ENCODE peak calls at places on chromosome 17, in nine cellular contexts. C, J, G, T, H, F, U, L and A are unnamed samples.
A peak's percentile ranks its signal among the peaks of the same experiment; 100 is the strongest.

GRCh38 chr17:11240841-11241610 is at the start of gene SHISA6:
- DNase-seq in G (no peak), J (no peak), H (no peak), F (no peak), C (no peak), U (no peak), T (no peak), L (no peak), A (no peak)

GRCh38 chr17:31562447-31562846 is 171.0 kb downstream of the RAB11FIP4 start:
- DNase-seq in G (no peak), L (no peak), H (no peak), F (no peak), C (no peak), U (no peak), J (no peak), T (no peak), A (no peak)

GRCh38 chr17:31527606-31528005 is 136.1 kb downstream of the RAB11FIP4 start:
- DNase-seq in L (no peak), G (peak; percentile 55), J (no peak), F (no peak), U (no peak), C (no peak), T (no peak), H (no peak), A (no peak)

GRCh38 chr17:65797809-65798208 is 236.4 kb upstream of the AXIN2 start:
- DNase-seq in J (no peak), L (no peak), T (no peak), U (no peak), G (no peak), F (no peak), C (no peak), H (no peak), A (no peak)

GRCh38 chr17:17873450-17873991 is 36.7 kb upstream of the SREBF1 start:
- DNase-seq in G (no peak), L (no peak), C (no peak), J (no peak), F (no peak), H (no peak), U (no peak), T (peak; percentile 28), A (no peak)

GRCh38 chr17:65920996-65921395 is 270.9 kb downstream of the CEP112 start:
- DNase-seq in F (no peak), T (no peak), L (no peak), H (no peak), C (no peak), J (no peak), G (no peak), U (no peak), A (no peak)

GRCh38 chr17:81325057-81325973 is 30.2 kb upstream of the SLC38A10 start:
- DNase-seq in L (no peak), F (no peak), U (no peak), C (no peak), G (no peak), T (no peak), H (no peak), J (no peak), A (no peak)

GRCh38 chr17:82772026-82772425 is 20.2 kb downstream of the TBCD start:
- DNase-seq in T (no peak), G (peak; percentile 80), C (no peak), F (no peak), H (no peak), L (no peak), J (no peak), U (no peak), A (no peak)

GRCh38 chr17:34318474-34318873 is 761 bp upstream of the CCL8 start:
- DNase-seq in T (no peak), L (no peak), F (no peak), J (no peak), C (no peak), G (no peak), H (no peak), U (peak; percentile 67), A (no peak)

GRCh38 chr17:77233635-77234334 is 93.0 kb downstream of the SEC14L1 start:
- DNase-seq in L (peak; percentile 57), T (no peak), F (no peak), H (no peak), C (no peak), U (no peak), G (peak; percentile 89), J (no peak), A (peak; percentile 78)

GRCh38 chr17:16191604-16192003 is 23.7 kb downstream of the NCOR1 start:
- DNase-seq in G (no peak), F (no peak), H (no peak), C (no peak), U (no peak), T (no peak), L (no peak), J (no peak), A (no peak)

DNA sequence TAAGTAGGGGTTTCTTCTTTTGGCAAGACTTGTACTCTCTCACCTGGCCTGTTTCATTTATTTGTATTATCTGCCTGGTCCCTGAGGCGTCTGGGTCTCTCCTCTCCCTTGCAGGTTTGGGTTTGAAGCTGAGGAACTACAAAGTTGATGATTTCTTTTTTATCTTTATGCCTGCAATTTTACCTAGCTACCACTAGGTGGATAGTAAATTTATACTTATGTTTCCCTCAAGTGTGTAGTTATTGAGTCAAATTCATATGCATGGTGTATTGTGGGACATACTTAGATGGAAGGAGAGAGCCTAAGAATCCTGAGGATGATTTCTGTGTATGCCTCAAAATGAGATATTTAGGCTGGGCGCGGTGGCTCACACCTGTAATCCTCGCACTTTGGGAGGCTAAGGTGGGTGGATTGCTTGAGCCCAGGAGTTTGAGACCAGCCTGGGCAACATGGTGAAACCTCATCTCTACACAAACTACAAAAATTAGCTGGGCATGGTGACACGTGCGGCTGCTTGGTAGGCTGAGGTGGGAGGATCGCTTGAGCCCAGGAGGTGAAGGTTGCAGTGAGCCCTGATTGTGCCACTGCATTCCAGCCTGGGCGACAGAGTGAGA is 13.6 kb downstream of the TMEM98 start:
- DNase-seq in F (no peak), T (no peak), U (no peak), H (no peak), C (no peak), L (no peak), G (no peak), J (no peak), A (no peak)
- TF ChIP-seq CTCF in F (peak; percentile 58), T (peak; percentile 9), U (peak; percentile 25), H (peak; percentile 20), C (peak; percentile 16), L (no peak), G (peak; percentile 31), J (peak; percentile 43), A (peak; percentile 40)

GRCh38 chr17:75845933-75846700 is 1.9 kb upstream of the UNC13D start:
- DNase-seq in L (no peak), H (no peak), G (no peak), F (peak; percentile 84), C (no peak), J (no peak), T (no peak), U (no peak), A (peak; percentile 15)
- H3K4me3 ChIP-seq in L (no peak overlapping the region), H (no peak overlapping the region), G (no peak overlapping the region), F (no peak overlapping the region), C (no peak overlapping the region), J (no peak overlapping the region), T (peak overlapping the region; percentile 10), U (peak overlapping the region; percentile 5), A (no peak overlapping the region)

GRCh38 chr17:7228920-7229319 is 5.4 kb downstream of the DVL2 start:
- DNase-seq in F (no peak), U (no peak), C (no peak), H (no peak), T (no peak), G (no peak), L (no peak), J (no peak), A (no peak)

GRCh38 chr17:7233701-7234099 is 617 bp downstream of the DVL2 start:
- DNase-seq in H (no peak), J (no peak), L (no peak), G (no peak), C (no peak), T (no peak), F (no peak), U (no peak), A (no peak)

GRCh38 chr17:7229504-7229903 is 4.8 kb downstream of the DVL2 start:
- DNase-seq in L (no peak), G (no peak), U (no peak), F (no peak), T (no peak), J (no peak), C (no peak), H (no peak), A (no peak)

GRCh38 chr17:7234100-7235012 is at the start of gene DVL2:
- DNase-seq in C (peak; percentile 97), L (peak; percentile 79), U (peak; percentile 97), F (peak; percentile 95), G (peak; percentile 94), J (peak; percentile 59), H (peak; percentile 97), T (peak; percentile 96), A (peak; percentile 92)

GRCh38 chr17:7232114-7232513 is 2.2 kb downstream of the DVL2 start:
- DNase-seq in U (no peak), J (no peak), F (no peak), H (no peak), C (no peak), T (no peak), L (no peak), G (no peak), A (no peak)
- H3K36me3 ChIP-seq in U (peaks cover 54% of the 10 kb centered on the region), J (peaks cover 29% of the 10 kb centered on the region), F (peaks cover 36% of the 10 kb centered on the region), H (peaks cover 59% of the 10 kb centered on the region), C (peaks cover 57% of the 10 kb centered on the region), T (peaks cover 55% of the 10 kb centered on the region), L (peaks cover 26% of the 10 kb centered on the region), G (peaks cover 55% of the 10 kb centered on the region), A (peaks cover 37% of the 10 kb centered on the region)

GRCh38 chr17:45019177-45019711 is 32.2 kb downstream of the DCAKD start:
- DNase-seq in J (no peak), L (no peak), H (peak; percentile 38), C (peak; percentile 9), T (peak; percentile 60), F (peak; percentile 55), U (peak; percentile 76), G (peak; percentile 34), A (peak; percentile 60)

GRCh38 chr17:45013021-45013997 is 38.1 kb downstream of the DCAKD start:
- DNase-seq in L (no peak), F (no peak), G (no peak), J (no peak), H (no peak), T (peak; percentile 44), U (no peak), C (no peak), A (no peak)

GRCh38 chr17:45016237-45016636 is 35.2 kb downstream of the DCAKD start:
- DNase-seq in C (no peak), F (no peak), J (no peak), H (no peak), U (no peak), L (no peak), T (no peak), G (no peak), A (no peak)

GRCh38 chr17:45018514-45019176 is 32.8 kb downstream of the DCAKD start:
- DNase-seq in J (no peak), U (no peak), F (peak; percentile 12), G (peak; percentile 11), L (no peak), T (peak; percentile 37), H (no peak), C (no peak), A (peak; percentile 47)

DNA sequence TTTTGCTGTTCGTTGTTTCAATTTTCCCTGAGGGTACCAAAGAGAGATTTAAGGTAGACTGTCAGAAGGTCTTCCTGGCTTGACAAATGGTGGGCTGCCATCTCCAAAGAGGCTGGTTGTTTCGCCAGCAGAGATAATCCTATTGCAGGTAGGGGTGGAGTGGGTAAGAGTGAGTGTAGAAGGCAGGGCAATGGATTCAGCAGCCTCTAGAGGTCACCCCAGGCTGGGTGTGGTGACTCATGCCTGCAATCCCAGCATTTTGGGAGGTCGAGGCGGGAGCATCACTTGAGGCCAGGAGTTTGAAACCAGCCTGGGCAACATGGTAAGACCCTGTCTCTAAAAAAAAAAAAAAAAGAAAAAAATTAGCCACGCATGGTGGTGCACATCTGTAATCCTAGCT is 34.6 kb downstream of the DCAKD start:
- DNase-seq in H (no peak), J (no peak), U (no peak), T (no peak), G (no peak), C (no peak), F (peak; percentile 11), L (no peak), A (no peak)
- TF ChIP-seq CTCF in H (no peak), J (peak; percentile 43), U (no peak), T (no peak), G (peak; percentile 20), C (no peak), F (no peak), L (peak; percentile 61), A (peak; percentile 46)